ENCODE peak calls at places on chromosomes 1 and 21, in ten cellular contexts. One of them, this sample, is unnamed.

GRCh38 chr1:5992814-5993552 is 758 bp upstream of the NPHP4 start:
- DNase-seq in uterus: no peak
- DNase-seq in NCI-H774: no peak
- DNase-seq in activated B cell treated with CpG ODN at 0.5 μM for 24 hours: no peak
- DNase-seq in stimulated activated CD4-positive, alpha-beta T cell treated with anti-CD3 and anti-CD28 coated beads, TNF-alpha, amount 100 ng/mL, for 24 hours: no peak
- DNase-seq in activated T-cell treated with anti-CD3 and anti-CD28 coated beads for 48 hours: no peak
- DNase-seq in T-cell: no peak
- DNase-seq in aorta: peak; percentile 47
- DNase-seq in K562: peak; percentile 79
- DNase-seq in NCI-H2081: no peak
- DNase-seq in this sample: no peak

GRCh38 chr21:45830221-45830640 is 151.3 kb upstream of the COL6A1 start:
- DNase-seq in uterus: no peak
- DNase-seq in NCI-H774: peak; percentile 41
- DNase-seq in activated B cell treated with CpG ODN at 0.5 μM for 24 hours: no peak
- DNase-seq in stimulated activated CD4-positive, alpha-beta T cell treated with anti-CD3 and anti-CD28 coated beads, TNF-alpha, amount 100 ng/mL, for 24 hours: no peak
- DNase-seq in activated T-cell treated with anti-CD3 and anti-CD28 coated beads for 48 hours: no peak
- DNase-seq in T-cell: no peak
- DNase-seq in aorta: no peak
- DNase-seq in K562: peak; percentile 63
- DNase-seq in NCI-H2081: no peak
- DNase-seq in this sample: no peak

GRCh38 chr1:109901508-109902145 is 9.0 kb upstream of the CSF1 start:
- DNase-seq in uterus: no peak
- DNase-seq in NCI-H774: no peak
- DNase-seq in activated B cell treated with CpG ODN at 0.5 μM for 24 hours: no peak
- DNase-seq in stimulated activated CD4-positive, alpha-beta T cell treated with anti-CD3 and anti-CD28 coated beads, TNF-alpha, amount 100 ng/mL, for 24 hours: no peak
- DNase-seq in activated T-cell treated with anti-CD3 and anti-CD28 coated beads for 48 hours: no peak
- DNase-seq in T-cell: no peak
- DNase-seq in aorta: peak; percentile 74
- DNase-seq in K562: peak; percentile 92
- DNase-seq in NCI-H2081: no peak
- DNase-seq in this sample: no peak

GRCh38 chr1:44632511-44633072 is 41.7 kb downstream of the TMEM53 start:
- DNase-seq in uterus: no peak
- DNase-seq in NCI-H774: no peak
- DNase-seq in activated B cell treated with CpG ODN at 0.5 μM for 24 hours: no peak
- DNase-seq in stimulated activated CD4-positive, alpha-beta T cell treated with anti-CD3 and anti-CD28 coated beads, TNF-alpha, amount 100 ng/mL, for 24 hours: no peak
- DNase-seq in activated T-cell treated with anti-CD3 and anti-CD28 coated beads for 48 hours: no peak
- DNase-seq in T-cell: no peak
- DNase-seq in aorta: no peak
- DNase-seq in K562: peak; percentile 69
- DNase-seq in NCI-H2081: no peak
- DNase-seq in this sample: no peak

GRCh38 chr1:6587261-6588005 is 7.6 kb downstream of the ZBTB48 start:
- DNase-seq in uterus: no peak
- DNase-seq in NCI-H774: no peak
- DNase-seq in activated B cell treated with CpG ODN at 0.5 μM for 24 hours: no peak
- DNase-seq in stimulated activated CD4-positive, alpha-beta T cell treated with anti-CD3 and anti-CD28 coated beads, TNF-alpha, amount 100 ng/mL, for 24 hours: no peak
- DNase-seq in activated T-cell treated with anti-CD3 and anti-CD28 coated beads for 48 hours: no peak
- DNase-seq in T-cell: no peak
- DNase-seq in aorta: peak; percentile 70
- DNase-seq in K562: no peak
- DNase-seq in NCI-H2081: peak; percentile 38
- DNase-seq in this sample: no peak

GRCh38 chr1:229138066-229138465 is 132.8 kb upstream of the RAB4A start:
- DNase-seq in uterus: no peak
- DNase-seq in NCI-H774: no peak
- DNase-seq in activated B cell treated with CpG ODN at 0.5 μM for 24 hours: no peak
- DNase-seq in stimulated activated CD4-positive, alpha-beta T cell treated with anti-CD3 and anti-CD28 coated beads, TNF-alpha, amount 100 ng/mL, for 24 hours: no peak
- DNase-seq in activated T-cell treated with anti-CD3 and anti-CD28 coated beads for 48 hours: no peak
- DNase-seq in T-cell: no peak
- DNase-seq in aorta: no peak
- DNase-seq in K562: no peak
- DNase-seq in NCI-H2081: no peak
- DNase-seq in this sample: no peak

GRCh38 chr1:195328102-195328501 is 1280.1 kb downstream of the KCNT2 start:
- DNase-seq in uterus: no peak
- DNase-seq in NCI-H774: no peak
- DNase-seq in activated B cell treated with CpG ODN at 0.5 μM for 24 hours: no peak
- DNase-seq in stimulated activated CD4-positive, alpha-beta T cell treated with anti-CD3 and anti-CD28 coated beads, TNF-alpha, amount 100 ng/mL, for 24 hours: no peak
- DNase-seq in activated T-cell treated with anti-CD3 and anti-CD28 coated beads for 48 hours: no peak
- DNase-seq in T-cell: no peak
- DNase-seq in aorta: no peak
- DNase-seq in K562: no peak
- DNase-seq in NCI-H2081: no peak
- DNase-seq in this sample: no peak

GRCh38 chr1:14017531-14017961 is 317.6 kb downstream of the PRDM2 start:
- DNase-seq in uterus: no peak
- DNase-seq in NCI-H774: no peak
- DNase-seq in activated B cell treated with CpG ODN at 0.5 μM for 24 hours: no peak
- DNase-seq in stimulated activated CD4-positive, alpha-beta T cell treated with anti-CD3 and anti-CD28 coated beads, TNF-alpha, amount 100 ng/mL, for 24 hours: no peak
- DNase-seq in activated T-cell treated with anti-CD3 and anti-CD28 coated beads for 48 hours: no peak
- DNase-seq in T-cell: no peak
- DNase-seq in aorta: no peak
- DNase-seq in K562: no peak
- DNase-seq in NCI-H2081: no peak
- DNase-seq in this sample: no peak

GRCh38 chr1:60427194-60427593 is 353.6 kb upstream of the C1orf87 start:
- DNase-seq in uterus: no peak
- DNase-seq in NCI-H774: no peak
- DNase-seq in activated B cell treated with CpG ODN at 0.5 μM for 24 hours: no peak
- DNase-seq in stimulated activated CD4-positive, alpha-beta T cell treated with anti-CD3 and anti-CD28 coated beads, TNF-alpha, amount 100 ng/mL, for 24 hours: no peak
- DNase-seq in activated T-cell treated with anti-CD3 and anti-CD28 coated beads for 48 hours: no peak
- DNase-seq in T-cell: no peak
- DNase-seq in aorta: no peak
- DNase-seq in K562: no peak
- DNase-seq in NCI-H2081: no peak
- DNase-seq in this sample: no peak

GRCh38 chr1:246638941-246639655 is 72.8 kb downstream of the CNST start:
- DNase-seq in uterus: no peak
- DNase-seq in NCI-H774: no peak
- DNase-seq in activated B cell treated with CpG ODN at 0.5 μM for 24 hours: no peak
- DNase-seq in stimulated activated CD4-positive, alpha-beta T cell treated with anti-CD3 and anti-CD28 coated beads, TNF-alpha, amount 100 ng/mL, for 24 hours: no peak
- DNase-seq in activated T-cell treated with anti-CD3 and anti-CD28 coated beads for 48 hours: no peak
- DNase-seq in T-cell: no peak
- DNase-seq in aorta: no peak
- DNase-seq in K562: no peak
- DNase-seq in NCI-H2081: no peak
- DNase-seq in this sample: no peak

GRCh38 chr1:209549384-209550001 is 34.0 kb upstream of the CAMK1G start:
- DNase-seq in uterus: no peak
- DNase-seq in NCI-H774: no peak
- DNase-seq in activated B cell treated with CpG ODN at 0.5 μM for 24 hours: no peak
- DNase-seq in stimulated activated CD4-positive, alpha-beta T cell treated with anti-CD3 and anti-CD28 coated beads, TNF-alpha, amount 100 ng/mL, for 24 hours: no peak
- DNase-seq in activated T-cell treated with anti-CD3 and anti-CD28 coated beads for 48 hours: no peak
- DNase-seq in T-cell: no peak
- DNase-seq in aorta: no peak
- DNase-seq in K562: peak; percentile 32
- DNase-seq in NCI-H2081: no peak
- DNase-seq in this sample: no peak

GRCh38 chr1:150999051-150999674 is 7.5 kb downstream of the MINDY1 start:
- DNase-seq in uterus: no peak
- DNase-seq in NCI-H774: no peak
- DNase-seq in activated B cell treated with CpG ODN at 0.5 μM for 24 hours: no peak
- DNase-seq in stimulated activated CD4-positive, alpha-beta T cell treated with anti-CD3 and anti-CD28 coated beads, TNF-alpha, amount 100 ng/mL, for 24 hours: no peak
- DNase-seq in activated T-cell treated with anti-CD3 and anti-CD28 coated beads for 48 hours: peak; percentile 30
- DNase-seq in T-cell: no peak
- DNase-seq in aorta: no peak
- DNase-seq in K562: peak; percentile 67
- DNase-seq in NCI-H2081: no peak
- DNase-seq in this sample: no peak

GRCh38 chr21:37575536-37576083 is 209.0 kb downstream of the DYRK1A start:
- DNase-seq in uterus: no peak
- DNase-seq in NCI-H774: no peak
- DNase-seq in activated B cell treated with CpG ODN at 0.5 μM for 24 hours: no peak
- DNase-seq in stimulated activated CD4-positive, alpha-beta T cell treated with anti-CD3 and anti-CD28 coated beads, TNF-alpha, amount 100 ng/mL, for 24 hours: no peak
- DNase-seq in activated T-cell treated with anti-CD3 and anti-CD28 coated beads for 48 hours: no peak
- DNase-seq in T-cell: no peak
- DNase-seq in aorta: no peak
- DNase-seq in K562: no peak
- DNase-seq in NCI-H2081: no peak
- DNase-seq in this sample: no peak

GRCh38 chr1:210541680-210542358 is 213.1 kb downstream of the HHAT start:
- DNase-seq in uterus: no peak
- DNase-seq in NCI-H774: no peak
- DNase-seq in activated B cell treated with CpG ODN at 0.5 μM for 24 hours: no peak
- DNase-seq in stimulated activated CD4-positive, alpha-beta T cell treated with anti-CD3 and anti-CD28 coated beads, TNF-alpha, amount 100 ng/mL, for 24 hours: no peak
- DNase-seq in activated T-cell treated with anti-CD3 and anti-CD28 coated beads for 48 hours: no peak
- DNase-seq in T-cell: no peak
- DNase-seq in aorta: no peak
- DNase-seq in K562: no peak
- DNase-seq in NCI-H2081: no peak
- DNase-seq in this sample: no peak

GRCh38 chr1:19137158-19137557 is 72.9 kb downstream of the UBR4 start:
- DNase-seq in uterus: no peak
- DNase-seq in NCI-H774: no peak
- DNase-seq in activated B cell treated with CpG ODN at 0.5 μM for 24 hours: no peak
- DNase-seq in stimulated activated CD4-positive, alpha-beta T cell treated with anti-CD3 and anti-CD28 coated beads, TNF-alpha, amount 100 ng/mL, for 24 hours: no peak
- DNase-seq in activated T-cell treated with anti-CD3 and anti-CD28 coated beads for 48 hours: no peak
- DNase-seq in T-cell: no peak
- DNase-seq in aorta: no peak
- DNase-seq in K562: no peak
- DNase-seq in NCI-H2081: no peak
- DNase-seq in this sample: no peak

GRCh38 chr1:155022927-155023236 is 10.7 kb downstream of the DCST2 start:
- DNase-seq in uterus: no peak
- DNase-seq in NCI-H774: peak; percentile 36
- DNase-seq in activated B cell treated with CpG ODN at 0.5 μM for 24 hours: no peak
- DNase-seq in stimulated activated CD4-positive, alpha-beta T cell treated with anti-CD3 and anti-CD28 coated beads, TNF-alpha, amount 100 ng/mL, for 24 hours: no peak
- DNase-seq in activated T-cell treated with anti-CD3 and anti-CD28 coated beads for 48 hours: no peak
- DNase-seq in T-cell: no peak
- DNase-seq in aorta: no peak
- DNase-seq in K562: no peak
- DNase-seq in NCI-H2081: peak; percentile 20
- DNase-seq in this sample: no peak

GRCh38 chr1:232554431-232554830 is 75.5 kb downstream of the SIPA1L2 start:
- DNase-seq in uterus: no peak
- DNase-seq in NCI-H774: no peak
- DNase-seq in activated B cell treated with CpG ODN at 0.5 μM for 24 hours: no peak
- DNase-seq in stimulated activated CD4-positive, alpha-beta T cell treated with anti-CD3 and anti-CD28 coated beads, TNF-alpha, amount 100 ng/mL, for 24 hours: no peak
- DNase-seq in activated T-cell treated with anti-CD3 and anti-CD28 coated beads for 48 hours: no peak
- DNase-seq in T-cell: no peak
- DNase-seq in aorta: no peak
- DNase-seq in K562: no peak
- DNase-seq in NCI-H2081: no peak
- DNase-seq in this sample: no peak

GRCh38 chr21:31204801-31205200 is 139.3 kb downstream of the TIAM1 start:
- DNase-seq in uterus: no peak
- DNase-seq in NCI-H774: peak; percentile 34
- DNase-seq in activated B cell treated with CpG ODN at 0.5 μM for 24 hours: no peak
- DNase-seq in stimulated activated CD4-positive, alpha-beta T cell treated with anti-CD3 and anti-CD28 coated beads, TNF-alpha, amount 100 ng/mL, for 24 hours: no peak
- DNase-seq in activated T-cell treated with anti-CD3 and anti-CD28 coated beads for 48 hours: no peak
- DNase-seq in T-cell: no peak
- DNase-seq in aorta: no peak
- DNase-seq in K562: no peak
- DNase-seq in NCI-H2081: no peak
- DNase-seq in this sample: no peak

GRCh38 chr1:157032303-157032702 is 13.2 kb downstream of the ARHGEF11 start:
- DNase-seq in uterus: no peak
- DNase-seq in NCI-H774: no peak
- DNase-seq in activated B cell treated with CpG ODN at 0.5 μM for 24 hours: no peak
- DNase-seq in stimulated activated CD4-positive, alpha-beta T cell treated with anti-CD3 and anti-CD28 coated beads, TNF-alpha, amount 100 ng/mL, for 24 hours: no peak
- DNase-seq in activated T-cell treated with anti-CD3 and anti-CD28 coated beads for 48 hours: no peak
- DNase-seq in T-cell: no peak
- DNase-seq in aorta: no peak
- DNase-seq in K562: no peak
- DNase-seq in NCI-H2081: no peak
- DNase-seq in this sample: no peak

GRCh38 chr1:89347296-89347695 is 16.6 kb upstream of the GBP6 start:
- DNase-seq in uterus: no peak
- DNase-seq in NCI-H774: no peak
- DNase-seq in activated B cell treated with CpG ODN at 0.5 μM for 24 hours: no peak
- DNase-seq in stimulated activated CD4-positive, alpha-beta T cell treated with anti-CD3 and anti-CD28 coated beads, TNF-alpha, amount 100 ng/mL, for 24 hours: no peak
- DNase-seq in activated T-cell treated with anti-CD3 and anti-CD28 coated beads for 48 hours: no peak
- DNase-seq in T-cell: no peak
- DNase-seq in aorta: no peak
- DNase-seq in K562: no peak
- DNase-seq in NCI-H2081: no peak
- DNase-seq in this sample: no peak